ENCODE peak calls at places on chromosomes 2 and 18, in nine cellular contexts. C is left lung, W is ovary, S is aorta, M is fibroblast of lung, K is endodermal cell, Z is AG04450, G is psoas muscle, J is HepG2. L is an unnamed sample.

GRCh38 chr2:42693013-42693575 is 70.8 kb downstream of the OXER1 start:
- DNase-seq in W (no peak), M (no peak), Z (no peak), J (no peak), S (no peak), K (no peak), C (no peak), G (no peak), L (no peak)

GRCh38 chr2:185433824-185434223 is 304.8 kb upstream of the FSIP2 start:
- DNase-seq in J (no peak), G (no peak), Z (no peak), S (no peak), C (no peak), K (no peak), M (no peak), W (no peak), L (no peak)

GRCh38 chr18:9835112-9835755 is 50.5 kb upstream of the TXNDC2 start:
- DNase-seq in M (no peak), J (no peak), Z (no peak), S (no peak), K (peak), C (no peak), G (no peak), W (no peak), L (no peak)

GRCh38 chr2:141105763-141106162 is 1025.1 kb downstream of the LRP1B start:
- DNase-seq in K (no peak), W (no peak), C (no peak), Z (no peak), G (no peak), J (no peak), M (no peak), S (no peak), L (no peak)

GRCh38 chr2:239158641-239159475 is 242.0 kb downstream of the HDAC4 start:
- DNase-seq in G (peak), J (no peak), S (peak), Z (no peak), C (peak), M (no peak), W (no peak), K (peak), L (peak)

GRCh38 chr18:79401494-79402208 is 5.9 kb downstream of the NFATC1 start:
- DNase-seq in C (peak), M (no peak), J (no peak), Z (no peak), G (peak), K (no peak), W (peak), S (peak), L (peak)

GRCh38 chr2:86011449-86011941 is 94.2 kb downstream of the POLR1A start:
- DNase-seq in W (no peak), M (no peak), Z (no peak), K (no peak), C (no peak), J (no peak), G (peak), S (no peak), L (no peak)

GRCh38 chr2:231614559-231615057 is 21.9 kb downstream of the TEX44 start:
- DNase-seq in S (peak), Z (no peak), C (peak), K (no peak), J (no peak), W (peak), M (no peak), G (peak), L (peak)

GRCh38 chr2:171956135-171956830 is 34.0 kb downstream of the HAT1 start:
- DNase-seq in Z (no peak), M (peak), K (no peak), J (no peak), S (no peak), G (no peak), C (no peak), W (no peak), L (no peak)

GRCh38 chr2:143704432-143705106 is 575.4 kb downstream of the ARHGAP15 start:
- DNase-seq in Z (no peak), J (no peak), C (no peak), G (no peak), K (no peak), M (no peak), S (no peak), W (no peak), L (no peak)

GRCh38 chr2:127597046-127597983 is 48.6 kb upstream of the GPR17 start:
- DNase-seq in S (peak), Z (no peak), G (no peak), W (no peak), C (no peak), J (no peak), M (no peak), K (peak), L (peak)

GRCh38 chr2:85811173-85811849 is 57.5 kb downstream of the ATOH8 start:
- DNase-seq in S (peak), W (peak), Z (no peak), M (peak), J (no peak), K (no peak), C (no peak), G (peak), L (peak)

GRCh38 chr18:40987581-40987980 is 967.5 kb upstream of the PIK3C3 start:
- DNase-seq in S (no peak), W (no peak), Z (no peak), C (no peak), J (no peak), G (no peak), M (no peak), K (peak), L (no peak)

GRCh38 chr2:40642261-40642660 is 190.4 kb upstream of the SLC8A1 start:
- DNase-seq in G (no peak), J (no peak), S (no peak), K (no peak), W (no peak), Z (no peak), M (no peak), C (no peak), L (no peak)

GRCh38 chr18:46301571-46301970 is 197.4 kb downstream of the HAUS1 start:
- DNase-seq in K (peak), C (no peak), J (no peak), M (no peak), S (peak), W (no peak), Z (no peak), G (no peak), L (peak)

GRCh38 chr18:46299465-46300004 is 195.3 kb downstream of the HAUS1 start:
- DNase-seq in W (no peak), G (no peak), Z (no peak), C (no peak), M (no peak), S (no peak), J (no peak), K (peak), L (no peak)

GRCh38 chr18:46298511-46298910 is 194.3 kb downstream of the HAUS1 start:
- DNase-seq in S (peak), J (no peak), M (no peak), W (no peak), Z (no peak), K (peak), G (no peak), C (no peak), L (peak)

GRCh38 chr18:46301081-46301480 is 196.9 kb downstream of the HAUS1 start:
- DNase-seq in K (peak), G (no peak), W (no peak), J (no peak), Z (no peak), S (peak), M (no peak), C (no peak), L (peak)

GRCh38 chr18:46302866-46303485 is 198.8 kb downstream of the HAUS1 start:
- DNase-seq in G (no peak), Z (no peak), S (peak), K (peak), C (no peak), W (no peak), M (no peak), J (no peak), L (peak)
- H3K4me3 ChIP-seq in G (no peak), Z (no peak), S (no peak), K (no peak), C (no peak), W (no peak), M (no peak), J (no peak), L (no peak)

GRCh38 chr2:68847751-68848150 is 23.4 kb downstream of the BMP10 start:
- DNase-seq in M (no peak), W (no peak), J (no peak), K (no peak), G (no peak), S (no peak), Z (no peak), C (no peak), L (no peak)

GRCh38 chr2:68849579-68850030 is 21.6 kb downstream of the BMP10 start:
- DNase-seq in M (peak), S (no peak), C (no peak), Z (no peak), K (no peak), W (no peak), G (no peak), J (peak), L (no peak)

GRCh38 chr2:68853035-68853434 is 18.2 kb downstream of the BMP10 start:
- DNase-seq in S (no peak), J (no peak), G (no peak), W (no peak), C (no peak), K (no peak), Z (peak), M (peak), L (no peak)

GRCh38 chr2:68853915-68854314 is 17.3 kb downstream of the BMP10 start:
- DNase-seq in Z (no peak), S (no peak), W (no peak), M (no peak), C (no peak), G (no peak), J (no peak), K (no peak), L (no peak)

DNA sequence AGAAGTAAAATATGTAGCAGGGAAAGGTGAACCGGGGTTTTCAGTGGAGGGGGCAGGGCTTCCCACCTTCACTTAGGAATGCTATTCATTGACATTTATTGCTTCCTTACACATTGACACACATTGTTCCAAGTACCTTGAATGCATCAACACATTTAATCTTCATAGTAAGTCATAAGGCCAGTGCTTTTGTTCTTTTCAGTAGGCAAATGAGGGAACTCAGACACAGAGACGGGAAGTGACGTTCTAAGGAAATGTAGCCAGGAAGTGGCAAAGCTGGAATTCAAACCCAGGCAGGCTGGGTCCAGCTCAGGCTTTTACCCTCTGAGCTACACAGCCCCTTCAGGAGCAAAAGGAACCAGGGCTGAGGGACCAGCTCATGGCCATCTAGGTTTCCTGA is 20.7 kb downstream of the BMP10 start:
- DNase-seq in K (no peak), J (no peak), Z (no peak), S (no peak), M (no peak), G (no peak), C (no peak), W (no peak), L (no peak)
- H3K27ac ChIP-seq in K (no peak), J (no peak), Z (no peak), S (no peak), M (no peak), G (no peak), C (no peak), W (no peak), L (no peak)

GRCh38 chr2:28164280-28164801 is 228.3 kb upstream of the FOSL2 start:
- DNase-seq in W (no peak), J (no peak), Z (peak), K (no peak), S (no peak), C (no peak), G (peak), M (peak), L (no peak)
- H3K4me3 ChIP-seq in W (no peak), J (no peak), Z (no peak), K (no peak), S (no peak), C (no peak), G (peak), M (no peak), L (no peak)

DNA sequence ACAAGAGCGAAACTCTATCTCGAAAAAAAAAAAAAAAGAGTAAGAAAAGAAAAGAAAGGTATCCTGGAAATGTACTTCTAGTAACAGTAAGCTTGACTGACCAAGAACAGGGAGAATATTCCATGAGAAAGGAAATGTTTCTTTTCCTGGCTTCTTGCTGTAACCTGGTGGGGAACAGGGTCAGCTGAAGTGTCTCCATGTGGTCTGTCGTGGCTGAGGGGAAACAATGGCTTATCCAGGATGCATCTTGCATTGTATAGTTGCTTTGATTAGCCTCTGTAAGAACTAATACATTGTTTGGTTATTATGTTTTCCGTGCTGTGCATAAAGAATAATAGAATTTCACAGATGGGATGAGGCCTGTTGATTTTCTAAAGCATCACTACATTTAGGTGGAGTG is 4.9 kb downstream of the CREG2 start:
- DNase-seq in G (no peak), K (no peak), W (no peak), M (no peak), S (no peak), C (no peak), J (no peak), Z (no peak), L (no peak)
- H3K27ac ChIP-seq in G (no peak), K (no peak), W (no peak), M (no peak), S (no peak), C (no peak), J (no peak), Z (no peak), L (no peak)

GRCh38 chr2:236572482-236572881 is 2.9 kb downstream of the ACKR3 start:
- DNase-seq in W (no peak), C (no peak), M (no peak), S (no peak), Z (no peak), K (peak), J (no peak), G (peak), L (no peak)
- H3K4me3 ChIP-seq in W (no peak), C (no peak), M (no peak), S (no peak), Z (no peak), K (peak), J (no peak), G (peak), L (no peak)

GRCh38 chr18:2905802-2906521 is 59.2 kb downstream of the EMILIN2 start:
- DNase-seq in W (peak), C (peak), Z (no peak), S (peak), K (peak), M (peak), G (peak), J (peak), L (peak)
- H3K27ac ChIP-seq in W (peak), C (peak), Z (no peak), S (no peak), K (no peak), M (peak), G (no peak), J (peak), L (peak)

GRCh38 chr2:167471332-167471731 is 583.1 kb downstream of the XIRP2 start:
- DNase-seq in M (no peak), J (no peak), G (no peak), K (no peak), C (no peak), S (no peak), Z (no peak), W (no peak), L (no peak)

DNA sequence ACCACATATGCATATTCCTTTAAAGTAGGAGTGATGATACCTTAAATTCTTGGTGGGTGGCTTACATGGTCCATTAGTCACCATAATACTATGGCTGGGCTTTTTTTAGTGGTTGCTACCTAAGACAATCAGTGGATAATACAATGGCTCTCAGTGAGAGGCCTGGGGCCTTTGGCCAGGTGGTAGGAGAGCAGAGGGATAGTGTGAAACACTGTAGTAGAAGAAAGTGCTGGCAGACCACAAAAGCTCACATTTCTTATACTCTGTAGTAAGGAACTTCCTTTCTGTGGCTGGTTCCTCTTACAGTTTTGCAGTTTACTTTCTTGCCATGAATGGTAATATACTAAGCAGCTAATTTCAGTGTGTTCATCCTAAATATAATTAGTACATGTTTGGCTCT is 583.5 kb downstream of the XIRP2 start:
- DNase-seq in J (no peak), K (peak), S (no peak), G (no peak), C (no peak), M (no peak), W (no peak), Z (no peak), L (no peak)
- H3K4me3 ChIP-seq in J (no peak), K (no peak), S (no peak), G (no peak), C (no peak), M (no peak), W (no peak), Z (no peak), L (no peak)

L was measured in upper lobe of right lung.